ENCODE peak calls at places on chromosomes 2 and 18, in four cellular contexts. O, Y, R and F are unnamed samples.

GRCh38 chr2:44267269-44268258 is 7.7 kb upstream of the SLC3A1 start:
- DNase-seq in O (no peak), Y (peak; percentile 13), R (no peak), F (no peak)

GRCh38 chr2:79585701-79586428 is 73.0 kb downstream of the CTNNA2 start:
- DNase-seq in R (no peak), O (no peak), Y (peak; percentile 37), F (peak; percentile 10)

GRCh38 chr2:41400057-41400665 is 647.7 kb upstream of the PKDCC start:
- DNase-seq in Y (peak; percentile 58), R (no peak), O (peak; percentile 40), F (no peak)

GRCh38 chr2:157936464-157936863 is 60.3 kb upstream of the ACVR1 start:
- DNase-seq in O (no peak), R (no peak), Y (no peak), F (no peak)

GRCh38 chr2:228318218-228318617 is 136.7 kb upstream of the SPHKAP start:
- DNase-seq in Y (peak; percentile 78), O (peak; percentile 72), R (peak; percentile 9), F (no peak)

GRCh38 chr18:46623541-46623940 is 33.5 kb downstream of the LOXHD1 start:
- DNase-seq in R (no peak), Y (no peak), O (no peak), F (no peak)

GRCh38 chr2:54629390-54629789 is 94.1 kb upstream of the EML6 start:
- DNase-seq in O (no peak), Y (no peak), R (no peak), F (no peak)

GRCh38 chr18:36697905-36698304 is 130.9 kb downstream of the TPGS2 start:
- DNase-seq in Y (no peak), R (no peak), O (no peak), F (peak; percentile 94)

GRCh38 chr2:127155901-127156300 is 48.9 kb upstream of the BIN1 start:
- DNase-seq in Y (no peak), R (no peak), O (no peak), F (peak; percentile 26)

GRCh38 chr2:8563814-8564474 is 117.9 kb upstream of the ID2 start:
- DNase-seq in O (peak; percentile 31), Y (no peak), R (no peak), F (no peak)

GRCh38 chr2:2530334-2530733 is 199.3 kb upstream of the MYT1L start:
- DNase-seq in Y (peak; percentile 10), R (no peak), O (peak; percentile 56), F (no peak)

GRCh38 chr2:174223359-174223758 is 25.0 kb downstream of the OLA1 start:
- DNase-seq in O (no peak), Y (no peak), R (no peak), F (no peak)

GRCh38 chr2:109031481-109032228 is 42.6 kb upstream of the EDAR start:
- DNase-seq in O (peak; percentile 53), Y (peak; percentile 93), R (peak; percentile 27), F (peak; percentile 3)

GRCh38 chr2:205748660-205749059 is 66.4 kb downstream of the NRP2 start:
- DNase-seq in R (peak; percentile 44), Y (peak; percentile 31), O (peak; percentile 67), F (peak; percentile 41)

GRCh38 chr2:69848186-69848790 is 18.8 kb downstream of the GMCL1 start:
- DNase-seq in R (no peak), O (no peak), Y (no peak), F (no peak)
- H4K5ac ChIP-seq in R (no peak overlapping the region), O (no peak overlapping the region), Y (no peak overlapping the region), F (no peak overlapping the region)

GRCh38 chr2:195051401-195051800 is 605.6 kb upstream of the SLC39A10 start:
- DNase-seq in O (no peak), Y (no peak), R (no peak), F (no peak)

GRCh38 chr2:195049372-195050031 is 607.5 kb upstream of the SLC39A10 start:
- DNase-seq in O (no peak), R (no peak), Y (no peak), F (no peak)

DNA sequence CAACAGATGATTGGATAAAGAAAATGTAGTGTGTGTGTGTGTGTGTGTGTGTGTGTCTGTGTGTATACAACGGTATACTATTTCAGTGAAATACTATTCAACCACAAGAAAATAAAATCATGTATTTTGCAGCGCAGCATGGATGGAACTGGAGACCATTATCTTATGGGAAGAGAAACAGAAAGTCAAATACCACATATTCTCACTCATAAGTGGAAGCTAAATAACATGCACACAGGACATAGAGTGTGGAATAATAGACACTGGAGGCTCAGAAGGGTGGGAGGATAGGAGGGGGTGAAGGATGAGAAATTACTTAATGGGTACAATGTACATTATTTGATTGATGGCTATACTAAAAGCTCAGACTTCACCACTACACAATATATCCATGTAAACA is 609.1 kb upstream of the SLC39A10 start:
- DNase-seq in O (no peak), Y (no peak), R (no peak), F (no peak)
- H4K5ac ChIP-seq in O (no peak overlapping the region), Y (no peak overlapping the region), R (no peak overlapping the region), F (no peak overlapping the region)

GRCh38 chr2:135097532-135098231 is 45.6 kb downstream of the RAB3GAP1 start:
- DNase-seq in O (no peak), Y (no peak), R (no peak), F (no peak)

GRCh38 chr2:135094508-135094907 is 42.4 kb downstream of the RAB3GAP1 start:
- DNase-seq in R (no peak), O (no peak), Y (no peak), F (peak; percentile 5)

GRCh38 chr2:135095591-135095990 is 43.5 kb downstream of the RAB3GAP1 start:
- DNase-seq in O (no peak), R (no peak), Y (no peak), F (peak; percentile 35)

GRCh38 chr2:135093685-135094340 is 41.7 kb downstream of the RAB3GAP1 start:
- DNase-seq in Y (no peak), O (no peak), R (no peak), F (no peak)

GRCh38 chr2:135096665-135097446 is 44.8 kb downstream of the RAB3GAP1 start:
- DNase-seq in R (no peak), O (no peak), Y (no peak), F (peak; percentile 61)
- H4K5ac ChIP-seq in R (no peak overlapping the region), O (no peak overlapping the region), Y (no peak overlapping the region), F (no peak overlapping the region)

GRCh38 chr18:39701839-39702238 is 2136.2 kb upstream of the CELF4 start:
- DNase-seq in Y (peak; percentile 80), R (no peak), O (no peak), F (peak; percentile 53)

GRCh38 chr18:39702888-39703287 is 2137.3 kb upstream of the CELF4 start:
- DNase-seq in O (no peak), R (no peak), Y (no peak), F (no peak)

GRCh38 chr18:39698436-39698835 is 2132.8 kb upstream of the CELF4 start:
- DNase-seq in Y (no peak), R (no peak), O (no peak), F (no peak)

GRCh38 chr18:39701071-39701783 is 2135.6 kb upstream of the CELF4 start:
- DNase-seq in O (no peak), Y (peak; percentile 70), R (no peak), F (peak; percentile 8)
- H4K5ac ChIP-seq in O (no peak overlapping the region), Y (no peak overlapping the region), R (no peak overlapping the region), F (no peak overlapping the region)